ENCODE peak calls at places on chromosomes 13 and 19, in six cellular contexts. D is A549, O is pancreas, S is psoas muscle, G is thoracic aorta, K is right lobe of liver. A is an unnamed sample.

GRCh38 chr13:114044486-114044885 is 70.6 kb upstream of the C13orf46 start:
- DNase-seq in D (peak; percentile 53), O (no peak), S (no peak), G (no peak), K (no peak), A (peak; percentile 62)

GRCh38 chr19:43595605-43595998 is 332 bp downstream of the IRGQ start:
- DNase-seq in D (no peak), O (no peak), S (no peak), G (no peak), K (no peak), A (no peak)

GRCh38 chr19:33406521-33407139 is 33.1 kb downstream of the CEBPG start:
- DNase-seq in D (peak; percentile 76), O (peak; percentile 62), S (peak; percentile 68), G (peak; percentile 31), K (no peak), A (peak; percentile 63)

GRCh38 chr19:41994994-41995958 is 1.2 kb upstream of the ATP1A3 start:
- DNase-seq in D (no peak), O (no peak), S (no peak), G (no peak), K (no peak), A (no peak)

GRCh38 chr13:46804391-46804815 is 7.4 kb upstream of the ESD start:
- DNase-seq in D (peak; percentile 57), O (no peak), S (no peak), G (no peak), K (no peak), A (peak; percentile 95)

GRCh38 chr19:55070755-55071502 is 4.7 kb upstream of the EPS8L1 start:
- DNase-seq in D (peak; percentile 79), O (no peak), S (no peak), G (no peak), K (no peak), A (peak; percentile 48)

GRCh38 chr13:49307365-49307764 is 59.6 kb downstream of the CDADC1 start:
- DNase-seq in D (no peak), O (no peak), S (peak; percentile 64), G (no peak), K (no peak), A (no peak)

GRCh38 chr13:36412736-36413135 is 19.6 kb upstream of the CCNA1 start:
- DNase-seq in D (no peak), O (no peak), S (no peak), G (no peak), K (no peak), A (peak; percentile 56)

GRCh38 chr13:99600318-99600717 is 99.0 kb downstream of the TM9SF2 start:
- DNase-seq in D (no peak), O (no peak), S (no peak), G (no peak), K (no peak), A (no peak)
- TF ChIP-seq CTCF in D (peak; percentile 13), O (no peak), S (no peak), G (no peak), K (no peak), A (peak; percentile 29)

GRCh38 chr19:2394054-2394668 is 33.2 kb downstream of the TIMM13 start:
- DNase-seq in D (no peak), O (no peak), S (no peak), G (no peak), K (no peak), A (peak; percentile 35)

GRCh38 chr19:2398735-2399305 is 28.6 kb downstream of the TIMM13 start:
- DNase-seq in D (no peak), O (no peak), S (no peak), G (no peak), K (no peak), A (no peak)

GRCh38 chr19:2392366-2392765 is 32.3 kb downstream of the TMPRSS9 start:
- DNase-seq in D (no peak), O (no peak), S (no peak), G (no peak), K (no peak), A (no peak)

GRCh38 chr19:2391118-2391725 is 31.2 kb downstream of the TMPRSS9 start:
- DNase-seq in D (peak; percentile 79), O (peak; percentile 31), S (no peak), G (no peak), K (no peak), A (peak; percentile 84)

GRCh38 chr19:2394669-2395292 is 32.6 kb downstream of the TIMM13 start:
- DNase-seq in D (no peak), O (no peak), S (no peak), G (no peak), K (peak; percentile 73), A (no peak)
- H3K4me3 ChIP-seq in D (no peak overlapping the region), O (no peak overlapping the region), S (no peak overlapping the region), G (peak overlapping the region; percentile 44), K (no peak overlapping the region), A (no peak overlapping the region)

GRCh38 chr19:15979293-15979692 is 30.5 kb downstream of the OR10H4 start:
- DNase-seq in D (no peak), O (no peak), S (no peak), G (no peak), K (no peak), A (no peak)

GRCh38 chr19:15977193-15977592 is 28.4 kb downstream of the OR10H4 start:
- DNase-seq in D (no peak), O (no peak), S (no peak), G (no peak), K (no peak), A (no peak)

GRCh38 chr19:15977690-15978089 is 28.9 kb downstream of the OR10H4 start:
- DNase-seq in D (no peak), O (no peak), S (no peak), G (no peak), K (no peak), A (no peak)
- TF ChIP-seq CTCF in D (no peak), O (no peak), S (no peak), G (no peak), K (no peak), A (no peak)

DNA sequence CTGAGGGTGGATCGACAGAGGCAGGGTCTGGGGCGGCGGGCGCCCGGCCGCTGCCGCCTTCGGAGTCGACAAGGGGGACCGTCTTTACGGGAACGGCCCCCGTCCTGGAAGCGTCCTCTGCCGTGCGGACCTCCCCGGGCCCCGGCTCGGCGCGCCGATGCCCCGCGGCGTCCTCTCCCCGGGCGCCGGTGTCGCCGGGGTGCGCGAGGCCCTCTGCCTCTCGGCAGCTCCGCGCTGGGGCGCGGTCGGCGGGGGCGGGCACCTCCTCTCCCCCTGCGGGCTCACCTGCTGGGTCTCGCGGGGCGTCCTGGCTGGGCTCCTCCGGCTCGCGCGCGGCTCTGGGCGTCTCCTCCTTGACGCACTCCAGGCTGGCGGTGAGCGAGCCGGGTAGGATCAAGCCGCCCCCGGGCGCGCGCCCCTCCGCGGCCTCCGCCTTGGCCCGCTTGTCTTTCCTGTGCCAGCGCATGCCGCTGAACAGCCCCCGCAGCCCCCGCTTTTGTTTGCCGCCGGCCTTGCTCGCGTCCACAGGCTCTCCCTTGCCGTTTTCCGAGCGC is 1.5 kb downstream of the AMER2 start:
- DNase-seq in D (no peak), O (no peak), S (no peak), G (no peak), K (no peak), A (peak; percentile 4)
- H3K4me3 ChIP-seq in D (peak overlapping the region; percentile 40), O (peak overlapping the region; percentile 41), S (peak overlapping the region; percentile 47), G (peak overlapping the region; percentile 61), K (no peak overlapping the region), A (peak overlapping the region; percentile 14)

DNA sequence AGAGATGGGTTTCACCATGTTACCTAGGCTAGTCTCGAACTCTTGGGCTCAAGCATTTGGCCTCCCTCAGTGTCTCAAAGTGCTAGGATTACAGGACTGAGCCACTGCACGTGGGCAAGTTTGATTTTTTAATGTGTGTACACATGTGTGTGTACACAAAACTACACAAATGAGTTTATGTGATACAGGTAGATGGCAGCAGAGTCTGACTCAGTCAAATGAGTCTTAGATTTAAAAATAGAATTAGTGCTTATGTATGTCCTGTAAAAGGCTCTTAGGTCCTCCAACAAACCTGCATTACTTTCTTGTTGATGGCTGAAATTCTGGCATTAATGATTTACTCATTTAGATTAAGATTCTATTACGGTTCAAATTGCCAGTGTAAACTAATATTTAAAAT is 293.7 kb downstream of the PCDH17 start:
- DNase-seq in D (no peak), O (no peak), S (no peak), G (no peak), K (no peak), A (peak; percentile 0)
- TF ChIP-seq CTCF in D (no peak), O (no peak), S (no peak), G (no peak), K (no peak), A (no peak)

GRCh38 chr13:95120650-95121049 is 180.6 kb downstream of the ABCC4 start:
- DNase-seq in D (no peak), O (no peak), S (no peak), G (no peak), K (no peak), A (no peak)
- H3K4me3 ChIP-seq in D (no peak overlapping the region), O (no peak overlapping the region), S (no peak overlapping the region), G (no peak overlapping the region), K (no peak overlapping the region), A (no peak overlapping the region)

DNA sequence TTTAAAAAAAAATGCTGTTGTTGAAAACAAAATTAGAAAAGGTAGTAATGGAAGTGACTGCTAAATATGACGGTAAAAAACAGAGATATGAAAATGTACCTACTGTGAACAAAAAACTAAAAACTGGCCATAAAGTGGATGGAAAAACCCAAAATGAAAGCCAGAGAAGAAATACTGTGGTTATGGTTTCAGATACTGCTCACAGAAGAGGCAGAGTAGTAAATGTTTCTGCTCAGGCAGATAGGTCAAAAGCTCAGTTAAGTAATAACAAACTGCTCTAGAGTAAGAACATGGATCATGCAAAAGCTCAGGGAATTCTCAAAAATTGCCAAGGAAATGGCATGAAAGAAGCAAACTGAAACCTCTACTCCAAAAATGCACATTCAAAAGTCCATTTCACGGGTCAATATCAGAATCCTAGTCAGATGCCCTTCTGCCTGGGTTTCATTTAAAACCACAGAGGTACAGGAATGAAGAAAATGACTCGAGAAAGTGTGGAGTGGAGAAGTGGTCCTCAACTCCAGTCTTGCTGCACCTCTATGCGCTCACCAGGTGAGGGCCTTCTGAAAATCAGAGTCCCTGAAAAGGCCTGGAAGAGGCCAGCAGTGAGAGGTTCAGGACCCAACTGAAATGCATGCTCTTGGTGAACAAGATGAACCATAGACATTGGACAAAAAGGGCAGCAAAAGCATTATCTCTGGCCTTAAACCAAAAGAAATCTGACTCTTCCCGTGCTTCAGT is 315.0 kb upstream of the SPRY2 start:
- DNase-seq in D (no peak), O (no peak), S (no peak), G (no peak), K (no peak), A (no peak)
- TF ChIP-seq CTCF in D (no peak), O (no peak), S (no peak), G (no peak), K (no peak), A (no peak)

A was measured in choroid plexus epithelial cell.